ENCODE peak calls at places on chromosomes 4 and X, in five cellular contexts. One of them, this sample, is unnamed.

GRCh38 chr4:41360214-41360910 is 103.6 kb downstream of the UCHL1 start:
- DNase-seq in T-helper 9 cell: no peak
- DNase-seq in HT1080: peak
- DNase-seq in HT-29: peak
- DNase-seq in stimulated activated CD8-positive, alpha-beta memory T cell treated with anti-CD3 and anti-CD28 coated beads, Interleukin-7, amount 100 ng/mL, for 1 hour: no peak
- DNase-seq in this sample: no peak

GRCh38 chr4:2101346-2102044 is 42.4 kb downstream of the NAT8L start:
- DNase-seq in stimulated activated CD8-positive, alpha-beta memory T cell treated with anti-CD3 and anti-CD28 coated beads, Interleukin-7, amount 100 ng/mL, for 1 hour: no peak
- DNase-seq in HT1080: peak
- DNase-seq in T-helper 9 cell: no peak
- DNase-seq in HT-29: no peak
- DNase-seq in this sample: no peak

GRCh38 chr4:162360369-162361149 is 196.8 kb upstream of the FSTL5 start:
- DNase-seq in HT1080: no peak
- DNase-seq in T-helper 9 cell: no peak
- DNase-seq in stimulated activated CD8-positive, alpha-beta memory T cell treated with anti-CD3 and anti-CD28 coated beads, Interleukin-7, amount 100 ng/mL, for 1 hour: no peak
- DNase-seq in HT-29: no peak
- DNase-seq in this sample: no peak

GRCh38 chrX:21972721-21973120 is 32.2 kb downstream of the SMS start:
- DNase-seq in stimulated activated CD8-positive, alpha-beta memory T cell treated with anti-CD3 and anti-CD28 coated beads, Interleukin-7, amount 100 ng/mL, for 1 hour: no peak
- DNase-seq in HT-29: no peak
- DNase-seq in T-helper 9 cell: peak
- DNase-seq in HT1080: peak
- DNase-seq in this sample: peak

GRCh38 chr4:119559044-119559647 is 69.5 kb downstream of the PDE5A start:
- DNase-seq in stimulated activated CD8-positive, alpha-beta memory T cell treated with anti-CD3 and anti-CD28 coated beads, Interleukin-7, amount 100 ng/mL, for 1 hour: no peak
- DNase-seq in HT-29: peak
- DNase-seq in HT1080: peak
- DNase-seq in T-helper 9 cell: no peak
- DNase-seq in this sample: no peak

GRCh38 chrX:43641691-43642090 is 14.4 kb upstream of the MAOA start:
- DNase-seq in T-helper 9 cell: no peak
- DNase-seq in HT1080: no peak
- DNase-seq in stimulated activated CD8-positive, alpha-beta memory T cell treated with anti-CD3 and anti-CD28 coated beads, Interleukin-7, amount 100 ng/mL, for 1 hour: no peak
- DNase-seq in HT-29: no peak
- DNase-seq in this sample: no peak

GRCh38 chr4:40583850-40584439 is 45.7 kb downstream of the RBM47 start:
- DNase-seq in stimulated activated CD8-positive, alpha-beta memory T cell treated with anti-CD3 and anti-CD28 coated beads, Interleukin-7, amount 100 ng/mL, for 1 hour: no peak
- DNase-seq in T-helper 9 cell: no peak
- DNase-seq in HT1080: no peak
- DNase-seq in HT-29: no peak
- DNase-seq in this sample: no peak

GRCh38 chr4:168931215-168931650 is 78.8 kb downstream of the CBR4 start:
- DNase-seq in stimulated activated CD8-positive, alpha-beta memory T cell treated with anti-CD3 and anti-CD28 coated beads, Interleukin-7, amount 100 ng/mL, for 1 hour: no peak
- DNase-seq in HT1080: no peak
- DNase-seq in HT-29: no peak
- DNase-seq in T-helper 9 cell: no peak
- DNase-seq in this sample: no peak

GRCh38 chr4:130576218-130576617 is 1480.3 kb downstream of the C4orf33 start:
- DNase-seq in stimulated activated CD8-positive, alpha-beta memory T cell treated with anti-CD3 and anti-CD28 coated beads, Interleukin-7, amount 100 ng/mL, for 1 hour: no peak
- DNase-seq in HT1080: no peak
- DNase-seq in T-helper 9 cell: no peak
- DNase-seq in HT-29: no peak
- DNase-seq in this sample: no peak

GRCh38 chr4:74016068-74016467 is 17.6 kb upstream of the CXCL5 start:
- DNase-seq in T-helper 9 cell: no peak
- DNase-seq in HT1080: peak
- DNase-seq in stimulated activated CD8-positive, alpha-beta memory T cell treated with anti-CD3 and anti-CD28 coated beads, Interleukin-7, amount 100 ng/mL, for 1 hour: no peak
- DNase-seq in HT-29: no peak
- DNase-seq in this sample: no peak

GRCh38 chrX:48802089-48802812 is 384 bp downstream of the HDAC6 start:
- DNase-seq in HT-29: peak
- DNase-seq in T-helper 9 cell: peak
- DNase-seq in stimulated activated CD8-positive, alpha-beta memory T cell treated with anti-CD3 and anti-CD28 coated beads, Interleukin-7, amount 100 ng/mL, for 1 hour: peak
- DNase-seq in HT1080: peak
- DNase-seq in this sample: peak

GRCh38 chr4:85776579-85776978 is 301.6 kb downstream of the ARHGAP24 start:
- DNase-seq in T-helper 9 cell: no peak
- DNase-seq in stimulated activated CD8-positive, alpha-beta memory T cell treated with anti-CD3 and anti-CD28 coated beads, Interleukin-7, amount 100 ng/mL, for 1 hour: no peak
- DNase-seq in HT-29: no peak
- DNase-seq in HT1080: peak
- DNase-seq in this sample: no peak

GRCh38 chr4:90183254-90183653 is 56.1 kb downstream of the CCSER1 start:
- DNase-seq in stimulated activated CD8-positive, alpha-beta memory T cell treated with anti-CD3 and anti-CD28 coated beads, Interleukin-7, amount 100 ng/mL, for 1 hour: no peak
- DNase-seq in T-helper 9 cell: no peak
- DNase-seq in HT1080: no peak
- DNase-seq in HT-29: peak
- DNase-seq in this sample: no peak

GRCh38 chr4:72983706-72984105 is 85.8 kb downstream of the COX18 start:
- DNase-seq in HT1080: no peak
- DNase-seq in T-helper 9 cell: no peak
- DNase-seq in HT-29: no peak
- DNase-seq in stimulated activated CD8-positive, alpha-beta memory T cell treated with anti-CD3 and anti-CD28 coated beads, Interleukin-7, amount 100 ng/mL, for 1 hour: no peak
- DNase-seq in this sample: no peak

GRCh38 chr4:2787230-2788100 is 5.4 kb upstream of the SH3BP2 start:
- DNase-seq in HT-29: no peak
- DNase-seq in HT1080: no peak
- DNase-seq in stimulated activated CD8-positive, alpha-beta memory T cell treated with anti-CD3 and anti-CD28 coated beads, Interleukin-7, amount 100 ng/mL, for 1 hour: no peak
- DNase-seq in T-helper 9 cell: no peak
- DNase-seq in this sample: peak

GRCh38 chr4:7191546-7192251 is 639 bp upstream of the SORCS2 start:
- DNase-seq in T-helper 9 cell: no peak
- DNase-seq in stimulated activated CD8-positive, alpha-beta memory T cell treated with anti-CD3 and anti-CD28 coated beads, Interleukin-7, amount 100 ng/mL, for 1 hour: no peak
- DNase-seq in HT1080: no peak
- DNase-seq in HT-29: no peak
- DNase-seq in this sample: no peak

GRCh38 chrX:122303761-122304160 is 880.3 kb upstream of the GRIA3 start:
- DNase-seq in HT-29: no peak
- DNase-seq in stimulated activated CD8-positive, alpha-beta memory T cell treated with anti-CD3 and anti-CD28 coated beads, Interleukin-7, amount 100 ng/mL, for 1 hour: no peak
- DNase-seq in HT1080: no peak
- DNase-seq in T-helper 9 cell: no peak
- DNase-seq in this sample: no peak